ENCODE peak calls at places on chromosome 4, in eight cellular contexts. One of them, this sample, is unnamed.

GRCh38 chr4:94634266-94634665 is 123.5 kb upstream of the BMPR1B start:
- DNase-seq in NB4: no peak
- DNase-seq in AML-193: no peak
- DNase-seq in aorta: no peak
- DNase-seq in NCI-H2081: no peak
- DNase-seq in KBM-7: no peak
- DNase-seq in activated CD4-positive, alpha-beta T cell treated with anti-CD3 and anti-CD28 coated beads, Interleukin-2, amount 50 U/mL, for 1 hour: no peak
- DNase-seq in T-helper 9 cell: no peak
- DNase-seq in this sample: no peak

GRCh38 chr4:149793459-149793858 is 22.2 kb downstream of the IQCM start:
- DNase-seq in AML-193: no peak
- DNase-seq in NB4: no peak
- DNase-seq in activated CD4-positive, alpha-beta T cell treated with anti-CD3 and anti-CD28 coated beads, Interleukin-2, amount 50 U/mL, for 1 hour: no peak
- DNase-seq in T-helper 9 cell: no peak
- DNase-seq in aorta: no peak
- DNase-seq in KBM-7: no peak
- DNase-seq in NCI-H2081: no peak
- DNase-seq in this sample: no peak

GRCh38 chr4:19711871-19712270 is 539.8 kb upstream of the SLIT2 start:
- DNase-seq in T-helper 9 cell: no peak
- DNase-seq in activated CD4-positive, alpha-beta T cell treated with anti-CD3 and anti-CD28 coated beads, Interleukin-2, amount 50 U/mL, for 1 hour: no peak
- DNase-seq in NB4: no peak
- DNase-seq in AML-193: no peak
- DNase-seq in aorta: no peak
- DNase-seq in KBM-7: no peak
- DNase-seq in NCI-H2081: no peak
- DNase-seq in this sample: no peak

GRCh38 chr4:89248879-89249281 is 58.7 kb downstream of the GPRIN3 start:
- DNase-seq in AML-193: no peak
- DNase-seq in NCI-H2081: peak; percentile 90
- DNase-seq in aorta: peak; percentile 67
- DNase-seq in activated CD4-positive, alpha-beta T cell treated with anti-CD3 and anti-CD28 coated beads, Interleukin-2, amount 50 U/mL, for 1 hour: no peak
- DNase-seq in NB4: no peak
- DNase-seq in T-helper 9 cell: no peak
- DNase-seq in KBM-7: no peak
- DNase-seq in this sample: no peak

GRCh38 chr4:80045831-80046230 is 27.2 kb downstream of the ANTXR2 start:
- DNase-seq in T-helper 9 cell: no peak
- DNase-seq in activated CD4-positive, alpha-beta T cell treated with anti-CD3 and anti-CD28 coated beads, Interleukin-2, amount 50 U/mL, for 1 hour: no peak
- DNase-seq in aorta: no peak
- DNase-seq in KBM-7: no peak
- DNase-seq in NB4: no peak
- DNase-seq in AML-193: no peak
- DNase-seq in NCI-H2081: no peak
- DNase-seq in this sample: no peak

GRCh38 chr4:182453830-182454229 is 210.6 kb downstream of the TENM3 start:
- DNase-seq in T-helper 9 cell: no peak
- DNase-seq in AML-193: no peak
- DNase-seq in aorta: no peak
- DNase-seq in NB4: no peak
- DNase-seq in KBM-7: no peak
- DNase-seq in activated CD4-positive, alpha-beta T cell treated with anti-CD3 and anti-CD28 coated beads, Interleukin-2, amount 50 U/mL, for 1 hour: no peak
- DNase-seq in NCI-H2081: no peak
- DNase-seq in this sample: no peak

GRCh38 chr4:176001171-176002006 is 64.3 kb upstream of the WDR17 start:
- DNase-seq in KBM-7: peak; percentile 36
- DNase-seq in NB4: no peak
- DNase-seq in T-helper 9 cell: no peak
- DNase-seq in AML-193: no peak
- DNase-seq in activated CD4-positive, alpha-beta T cell treated with anti-CD3 and anti-CD28 coated beads, Interleukin-2, amount 50 U/mL, for 1 hour: no peak
- DNase-seq in aorta: peak; percentile 80
- DNase-seq in NCI-H2081: peak; percentile 4
- DNase-seq in this sample: peak; percentile 87

GRCh38 chr4:110132822-110133719 is 65.3 kb downstream of the ELOVL6 start:
- DNase-seq in activated CD4-positive, alpha-beta T cell treated with anti-CD3 and anti-CD28 coated beads, Interleukin-2, amount 50 U/mL, for 1 hour: no peak
- DNase-seq in T-helper 9 cell: no peak
- DNase-seq in AML-193: no peak
- DNase-seq in KBM-7: no peak
- DNase-seq in aorta: no peak
- DNase-seq in NB4: no peak
- DNase-seq in NCI-H2081: no peak
- DNase-seq in this sample: no peak

GRCh38 chr4:103425406-103425805 is 227.3 kb upstream of the CENPE start:
- DNase-seq in activated CD4-positive, alpha-beta T cell treated with anti-CD3 and anti-CD28 coated beads, Interleukin-2, amount 50 U/mL, for 1 hour: no peak
- DNase-seq in aorta: no peak
- DNase-seq in NB4: no peak
- DNase-seq in KBM-7: no peak
- DNase-seq in NCI-H2081: no peak
- DNase-seq in T-helper 9 cell: no peak
- DNase-seq in AML-193: no peak
- DNase-seq in this sample: no peak

GRCh38 chr4:5995901-5996623 is 22.2 kb downstream of the C4orf50 start:
- DNase-seq in T-helper 9 cell: no peak
- DNase-seq in aorta: peak; percentile 52
- DNase-seq in NCI-H2081: no peak
- DNase-seq in AML-193: no peak
- DNase-seq in activated CD4-positive, alpha-beta T cell treated with anti-CD3 and anti-CD28 coated beads, Interleukin-2, amount 50 U/mL, for 1 hour: no peak
- DNase-seq in KBM-7: no peak
- DNase-seq in NB4: no peak
- DNase-seq in this sample: peak; percentile 35

GRCh38 chr4:22021116-22021515 is 72.5 kb upstream of the KCNIP4 start:
- DNase-seq in AML-193: no peak
- DNase-seq in NCI-H2081: no peak
- DNase-seq in NB4: no peak
- DNase-seq in activated CD4-positive, alpha-beta T cell treated with anti-CD3 and anti-CD28 coated beads, Interleukin-2, amount 50 U/mL, for 1 hour: no peak
- DNase-seq in KBM-7: no peak
- DNase-seq in aorta: no peak
- DNase-seq in T-helper 9 cell: no peak
- DNase-seq in this sample: no peak

GRCh38 chr4:65416875-65417274 is 253.4 kb downstream of the EPHA5 start:
- DNase-seq in activated CD4-positive, alpha-beta T cell treated with anti-CD3 and anti-CD28 coated beads, Interleukin-2, amount 50 U/mL, for 1 hour: no peak
- DNase-seq in KBM-7: no peak
- DNase-seq in AML-193: no peak
- DNase-seq in T-helper 9 cell: no peak
- DNase-seq in NCI-H2081: peak; percentile 79
- DNase-seq in NB4: no peak
- DNase-seq in aorta: no peak
- DNase-seq in this sample: no peak

GRCh38 chr4:138235419-138235952 is 6.7 kb downstream of the SLC7A11 start:
- DNase-seq in NCI-H2081: no peak
- DNase-seq in aorta: no peak
- DNase-seq in NB4: peak; percentile 41
- DNase-seq in KBM-7: peak; percentile 36
- DNase-seq in AML-193: peak; percentile 41
- DNase-seq in T-helper 9 cell: no peak
- DNase-seq in activated CD4-positive, alpha-beta T cell treated with anti-CD3 and anti-CD28 coated beads, Interleukin-2, amount 50 U/mL, for 1 hour: no peak
- DNase-seq in this sample: no peak

GRCh38 chr4:3062466-3062865 is 11.9 kb downstream of the HTT-AS start:
- DNase-seq in KBM-7: peak; percentile 95
- DNase-seq in NB4: no peak
- DNase-seq in T-helper 9 cell: no peak
- DNase-seq in aorta: no peak
- DNase-seq in NCI-H2081: no peak
- DNase-seq in AML-193: no peak
- DNase-seq in activated CD4-positive, alpha-beta T cell treated with anti-CD3 and anti-CD28 coated beads, Interleukin-2, amount 50 U/mL, for 1 hour: no peak
- DNase-seq in this sample: no peak

GRCh38 chr4:13984996-13985780 is 357.7 kb upstream of the BOD1L1 start:
- DNase-seq in activated CD4-positive, alpha-beta T cell treated with anti-CD3 and anti-CD28 coated beads, Interleukin-2, amount 50 U/mL, for 1 hour: no peak
- DNase-seq in NB4: no peak
- DNase-seq in NCI-H2081: no peak
- DNase-seq in T-helper 9 cell: no peak
- DNase-seq in AML-193: peak; percentile 74
- DNase-seq in KBM-7: peak; percentile 20
- DNase-seq in aorta: no peak
- DNase-seq in this sample: no peak

GRCh38 chr4:89514811-89515210 is 207.2 kb upstream of the GPRIN3 start:
- DNase-seq in T-helper 9 cell: no peak
- DNase-seq in activated CD4-positive, alpha-beta T cell treated with anti-CD3 and anti-CD28 coated beads, Interleukin-2, amount 50 U/mL, for 1 hour: no peak
- DNase-seq in aorta: no peak
- DNase-seq in KBM-7: no peak
- DNase-seq in NCI-H2081: no peak
- DNase-seq in NB4: no peak
- DNase-seq in AML-193: no peak
- DNase-seq in this sample: no peak

GRCh38 chr4:94941706-94942105 is 184.0 kb downstream of the BMPR1B start:
- DNase-seq in AML-193: no peak
- DNase-seq in KBM-7: no peak
- DNase-seq in NCI-H2081: no peak
- DNase-seq in NB4: no peak
- DNase-seq in aorta: no peak
- DNase-seq in activated CD4-positive, alpha-beta T cell treated with anti-CD3 and anti-CD28 coated beads, Interleukin-2, amount 50 U/mL, for 1 hour: no peak
- DNase-seq in T-helper 9 cell: no peak
- DNase-seq in this sample: no peak

GRCh38 chr4:25427871-25428270 is 50.8 kb downstream of the ANAPC4 start:
- DNase-seq in activated CD4-positive, alpha-beta T cell treated with anti-CD3 and anti-CD28 coated beads, Interleukin-2, amount 50 U/mL, for 1 hour: no peak
- DNase-seq in T-helper 9 cell: no peak
- DNase-seq in NCI-H2081: no peak
- DNase-seq in aorta: no peak
- DNase-seq in KBM-7: no peak
- DNase-seq in NB4: no peak
- DNase-seq in AML-193: no peak
- DNase-seq in this sample: no peak

GRCh38 chr4:38371391-38371851 is 292.6 kb upstream of the KLF3 start:
- DNase-seq in aorta: no peak
- DNase-seq in NB4: no peak
- DNase-seq in activated CD4-positive, alpha-beta T cell treated with anti-CD3 and anti-CD28 coated beads, Interleukin-2, amount 50 U/mL, for 1 hour: no peak
- DNase-seq in AML-193: no peak
- DNase-seq in T-helper 9 cell: no peak
- DNase-seq in KBM-7: no peak
- DNase-seq in NCI-H2081: no peak
- DNase-seq in this sample: no peak

GRCh38 chr4:81827568-81828202 is 356.0 kb upstream of the RASGEF1B start:
- DNase-seq in KBM-7: no peak
- DNase-seq in NB4: no peak
- DNase-seq in NCI-H2081: no peak
- DNase-seq in aorta: no peak
- DNase-seq in AML-193: no peak
- DNase-seq in T-helper 9 cell: no peak
- DNase-seq in activated CD4-positive, alpha-beta T cell treated with anti-CD3 and anti-CD28 coated beads, Interleukin-2, amount 50 U/mL, for 1 hour: no peak
- DNase-seq in this sample: no peak

GRCh38 chr4:89312066-89312465 is 4.5 kb upstream of the GPRIN3 start:
- DNase-seq in KBM-7: no peak
- DNase-seq in AML-193: no peak
- DNase-seq in NCI-H2081: no peak
- DNase-seq in aorta: no peak
- DNase-seq in T-helper 9 cell: no peak
- DNase-seq in NB4: no peak
- DNase-seq in activated CD4-positive, alpha-beta T cell treated with anti-CD3 and anti-CD28 coated beads, Interleukin-2, amount 50 U/mL, for 1 hour: no peak
- DNase-seq in this sample: no peak

GRCh38 chr4:8073206-8073863 is 85.3 kb downstream of the ABLIM2 start:
- DNase-seq in aorta: peak; percentile 39
- DNase-seq in NB4: no peak
- DNase-seq in activated CD4-positive, alpha-beta T cell treated with anti-CD3 and anti-CD28 coated beads, Interleukin-2, amount 50 U/mL, for 1 hour: no peak
- DNase-seq in T-helper 9 cell: no peak
- DNase-seq in AML-193: no peak
- DNase-seq in NCI-H2081: no peak
- DNase-seq in KBM-7: no peak
- DNase-seq in this sample: no peak

GRCh38 chr4:120769227-120769626 is 153.3 kb downstream of the PRDM5 start:
- DNase-seq in NCI-H2081: no peak
- DNase-seq in NB4: no peak
- DNase-seq in activated CD4-positive, alpha-beta T cell treated with anti-CD3 and anti-CD28 coated beads, Interleukin-2, amount 50 U/mL, for 1 hour: no peak
- DNase-seq in AML-193: no peak
- DNase-seq in aorta: no peak
- DNase-seq in KBM-7: no peak
- DNase-seq in T-helper 9 cell: no peak
- DNase-seq in this sample: no peak

GRCh38 chr4:6359536-6360308 is 90.1 kb downstream of the WFS1 start:
- DNase-seq in T-helper 9 cell: no peak
- DNase-seq in KBM-7: no peak
- DNase-seq in AML-193: no peak
- DNase-seq in activated CD4-positive, alpha-beta T cell treated with anti-CD3 and anti-CD28 coated beads, Interleukin-2, amount 50 U/mL, for 1 hour: no peak
- DNase-seq in aorta: no peak
- DNase-seq in NB4: no peak
- DNase-seq in NCI-H2081: no peak
- DNase-seq in this sample: no peak

GRCh38 chr4:64767547-64767946 is 358.3 kb upstream of the TECRL start:
- DNase-seq in AML-193: no peak
- DNase-seq in T-helper 9 cell: no peak
- DNase-seq in NCI-H2081: no peak
- DNase-seq in aorta: no peak
- DNase-seq in NB4: no peak
- DNase-seq in KBM-7: no peak
- DNase-seq in activated CD4-positive, alpha-beta T cell treated with anti-CD3 and anti-CD28 coated beads, Interleukin-2, amount 50 U/mL, for 1 hour: no peak
- DNase-seq in this sample: no peak

GRCh38 chr4:56026596-56026995 is 77.9 kb downstream of the CEP135 start:
- DNase-seq in NB4: no peak
- DNase-seq in T-helper 9 cell: no peak
- DNase-seq in activated CD4-positive, alpha-beta T cell treated with anti-CD3 and anti-CD28 coated beads, Interleukin-2, amount 50 U/mL, for 1 hour: no peak
- DNase-seq in AML-193: no peak
- DNase-seq in KBM-7: no peak
- DNase-seq in NCI-H2081: no peak
- DNase-seq in aorta: no peak
- DNase-seq in this sample: no peak

GRCh38 chr4:15425520-15425919 is 2.3 kb upstream of the C1QTNF7 start:
- DNase-seq in aorta: no peak
- DNase-seq in NB4: no peak
- DNase-seq in activated CD4-positive, alpha-beta T cell treated with anti-CD3 and anti-CD28 coated beads, Interleukin-2, amount 50 U/mL, for 1 hour: no peak
- DNase-seq in AML-193: no peak
- DNase-seq in NCI-H2081: no peak
- DNase-seq in T-helper 9 cell: no peak
- DNase-seq in KBM-7: no peak
- DNase-seq in this sample: no peak

GRCh38 chr4:52586069-52586468 is 73.0 kb downstream of the USP46 start:
- DNase-seq in NB4: no peak
- DNase-seq in KBM-7: no peak
- DNase-seq in aorta: no peak
- DNase-seq in T-helper 9 cell: no peak
- DNase-seq in AML-193: no peak
- DNase-seq in activated CD4-positive, alpha-beta T cell treated with anti-CD3 and anti-CD28 coated beads, Interleukin-2, amount 50 U/mL, for 1 hour: no peak
- DNase-seq in NCI-H2081: no peak
- DNase-seq in this sample: no peak

GRCh38 chr4:188305690-188306089 is 166.4 kb downstream of the TRIML1 start:
- DNase-seq in activated CD4-positive, alpha-beta T cell treated with anti-CD3 and anti-CD28 coated beads, Interleukin-2, amount 50 U/mL, for 1 hour: no peak
- DNase-seq in NCI-H2081: no peak
- DNase-seq in aorta: no peak
- DNase-seq in NB4: no peak
- DNase-seq in AML-193: no peak
- DNase-seq in T-helper 9 cell: no peak
- DNase-seq in KBM-7: no peak
- DNase-seq in this sample: no peak

This sample was measured in sigmoid colon.